ENCODE peak calls at places on chromosome 11, in five cellular contexts. F, K, B, O and W are unnamed samples.

GRCh38 chr11:9498457-9499078 is 37.8 kb downstream of the ZNF143 start:
- DNase-seq in F (no peak), K (no peak), B (no peak), O (peak; percentile 23), W (no peak)

GRCh38 chr11:79236541-79236971 is 204.3 kb downstream of the TENM4 start:
- DNase-seq in F (no peak), K (no peak), B (no peak), O (no peak), W (no peak)

GRCh38 chr11:48341466-48341865 is 16.7 kb downstream of the OR4C3 start:
- DNase-seq in F (no peak), K (no peak), B (no peak), O (no peak), W (no peak)

GRCh38 chr11:16942917-16943316 is 71.3 kb downstream of the PLEKHA7 start:
- DNase-seq in F (no peak), K (no peak), B (no peak), O (no peak), W (no peak)

GRCh38 chr11:8839306-8839956 is 71.6 kb upstream of the AKIP1 start:
- DNase-seq in F (no peak), K (peak; percentile 42), B (no peak), O (no peak), W (no peak)

GRCh38 chr11:93532285-93532789 is 10.9 kb downstream of the SMCO4 start:
- DNase-seq in F (no peak), K (no peak), B (no peak), O (no peak), W (no peak)

GRCh38 chr11:84384637-84385227 is 1098.6 kb upstream of the CCDC90B start:
- DNase-seq in F (peak; percentile 49), K (peak; percentile 76), B (peak; percentile 44), O (peak; percentile 30), W (no peak)

GRCh38 chr11:46520971-46521745 is 72.7 kb downstream of the AMBRA1 start:
- DNase-seq in F (no peak), K (peak; percentile 34), B (no peak), O (no peak), W (no peak)

GRCh38 chr11:130076774-130077481 is 7.2 kb downstream of the APLP2 start:
- DNase-seq in F (no peak), K (peak; percentile 47), B (no peak), O (no peak), W (no peak)

GRCh38 chr11:118353084-118353710 is 6.2 kb upstream of the UBE4A start:
- DNase-seq in F (no peak), K (peak; percentile 54), B (peak; percentile 37), O (no peak), W (no peak)

GRCh38 chr11:47258317-47258902 is 614 bp downstream of the NR1H3 start:
- DNase-seq in F (no peak), K (no peak), B (peak; percentile 48), O (no peak), W (no peak)

GRCh38 chr11:121864660-121865059 is 251.4 kb downstream of the BLID start:
- DNase-seq in F (no peak), K (no peak), B (no peak), O (peak; percentile 19), W (no peak)

GRCh38 chr11:101127699-101128570 is 1.7 kb downstream of the PGR start:
- DNase-seq in F (no peak), K (peak; percentile 60), B (peak; percentile 24), O (no peak), W (no peak)

GRCh38 chr11:118666331-118666730 is 13.1 kb downstream of the TREH start:
- DNase-seq in F (no peak), K (peak; percentile 8), B (no peak), O (no peak), W (no peak)

GRCh38 chr11:24509114-24509513 is 12.3 kb downstream of the LUZP2 start:
- DNase-seq in F (no peak), K (no peak), B (no peak), O (no peak), W (no peak)

GRCh38 chr11:41113160-41113559 is 346.3 kb downstream of the LRRC4C start:
- DNase-seq in F (no peak), K (no peak), B (no peak), O (no peak), W (no peak)

GRCh38 chr11:5928811-5929210 is 13.2 kb upstream of the OR56A3 start:
- DNase-seq in F (no peak), K (no peak), B (no peak), O (no peak), W (no peak)

GRCh38 chr11:105151936-105152554 is 12.5 kb upstream of the CARD18 start:
- DNase-seq in F (no peak), K (no peak), B (no peak), O (no peak), W (no peak)

GRCh38 chr11:76617553-76618265 is 52.8 kb downstream of the LRRC32 start:
- DNase-seq in F (no peak), K (no peak), B (no peak), O (no peak), W (no peak)

GRCh38 chr11:76616676-76617552 is 53.6 kb downstream of the LRRC32 start:
- DNase-seq in F (no peak), K (no peak), B (no peak), O (no peak), W (no peak)

GRCh38 chr11:76614471-76615183 is 55.9 kb downstream of the LRRC32 start:
- DNase-seq in F (no peak), K (no peak), B (no peak), O (no peak), W (no peak)

GRCh38 chr11:76613901-76614300 is 56.6 kb downstream of the LRRC32 start:
- DNase-seq in F (no peak), K (no peak), B (no peak), O (no peak), W (no peak)

GRCh38 chr11:76615950-76616349 is 54.6 kb downstream of the LRRC32 start:
- DNase-seq in F (no peak), K (no peak), B (no peak), O (no peak), W (no peak)
- TF ChIP-seq JUNB in F (no peak), K (no peak), B (no peak), O (no peak), W (no peak)

DNA sequence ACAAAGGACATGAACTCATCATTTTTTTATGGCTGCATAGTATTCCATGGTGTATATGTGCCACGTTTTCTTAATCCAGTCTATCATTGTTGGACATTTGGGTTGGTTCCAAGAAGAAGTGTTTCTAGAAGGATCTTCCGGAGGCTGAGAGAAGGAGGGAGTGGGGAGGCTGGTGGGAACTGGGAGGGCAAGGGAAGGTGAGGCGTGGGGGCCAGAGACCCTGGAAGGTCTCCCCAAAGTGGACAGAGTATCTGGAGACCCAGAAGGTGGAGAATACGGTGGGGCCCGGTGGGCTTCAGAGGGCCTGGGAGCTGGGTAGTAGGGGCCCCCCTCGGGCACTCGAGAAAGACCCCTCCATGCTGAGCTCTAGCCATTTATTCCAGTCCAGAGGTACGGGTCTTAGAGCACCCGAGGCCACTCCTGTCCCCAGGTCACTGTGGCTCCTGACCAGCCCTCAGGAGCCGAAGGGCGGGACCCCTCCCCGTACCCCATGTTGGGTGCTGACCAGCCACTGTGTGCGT is 38.9 kb upstream of the MUC5AC start:
- DNase-seq in F (no peak), K (no peak), B (no peak), O (no peak), W (no peak)
- TF ChIP-seq JUNB in F (no peak), K (no peak), B (no peak), O (no peak), W (no peak)

GRCh38 chr11:74950374-74950969 is 1.4 kb downstream of the SPCS2 start:
- DNase-seq in F (no peak), K (no peak), B (no peak), O (peak; percentile 7), W (peak; percentile 61)
- TF ChIP-seq JUNB in F (no peak), K (no peak), B (no peak), O (no peak), W (no peak)

GRCh38 chr11:43920598-43921419 is 21.6 kb upstream of the C11orf96 start:
- DNase-seq in F (peak; percentile 97), K (no peak), B (peak; percentile 71), O (peak; percentile 91), W (no peak)
- TF ChIP-seq JUNB in F (peak; percentile 98), K (no peak), B (peak; percentile 64), O (peak; percentile 49), W (no peak)

GRCh38 chr11:69915501-69916250 is 96.5 kb upstream of the FGF3 start:
- DNase-seq in F (peak; percentile 75), K (peak; percentile 93), B (peak; percentile 79), O (peak; percentile 41), W (no peak)

GRCh38 chr11:69915151-69915500 is 95.9 kb upstream of the FGF3 start:
- DNase-seq in F (peak; percentile 23), K (no peak), B (no peak), O (no peak), W (no peak)

GRCh38 chr11:69912911-69913451 is 93.8 kb upstream of the FGF3 start:
- DNase-seq in F (peak; percentile 36), K (peak; percentile 51), B (no peak), O (no peak), W (no peak)

GRCh38 chr11:69913591-69914285 is 94.5 kb upstream of the FGF3 start:
- DNase-seq in F (no peak), K (no peak), B (no peak), O (no peak), W (no peak)

DNA sequence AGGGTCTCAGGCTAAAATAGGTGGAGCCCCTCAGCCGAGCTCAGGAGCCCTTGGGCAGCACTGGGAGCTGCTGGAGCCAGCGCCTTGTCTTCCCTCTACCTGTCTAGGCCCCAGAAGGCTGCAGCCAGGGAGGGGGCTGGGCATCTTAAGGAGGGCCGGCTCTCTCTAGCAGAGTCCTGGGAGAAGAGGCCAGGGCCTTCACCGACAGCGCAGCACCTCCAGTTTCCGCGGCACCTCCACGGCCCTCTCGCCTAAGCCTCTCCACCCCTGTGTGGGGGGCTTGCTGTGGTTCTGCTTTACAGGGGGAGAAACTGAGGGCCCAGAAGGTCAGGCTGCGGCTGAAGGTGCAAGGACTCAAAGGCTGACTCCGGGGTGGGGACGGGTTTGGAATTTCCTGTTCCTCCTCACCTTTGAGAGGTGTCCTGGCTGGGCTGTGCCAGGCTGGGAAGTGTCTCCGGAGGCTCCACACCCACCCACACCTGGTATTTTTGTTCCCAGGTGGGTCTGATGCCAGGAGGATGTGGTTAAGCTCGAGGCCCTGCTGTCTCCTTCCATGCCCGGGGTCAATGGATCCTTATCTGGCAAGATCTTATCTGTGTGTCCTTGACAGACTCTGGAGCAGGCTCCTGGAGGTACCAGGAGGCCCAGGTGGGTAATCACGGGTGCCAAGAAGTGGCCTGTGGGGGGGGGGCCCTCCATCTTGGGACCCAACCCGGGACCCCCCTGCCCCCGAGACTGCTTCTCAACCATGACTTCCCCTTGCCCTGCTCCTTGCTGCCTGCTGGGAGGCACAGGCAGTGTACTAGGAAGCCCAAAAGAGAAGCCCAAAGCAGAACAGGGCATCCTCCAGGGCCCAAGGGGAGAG is 95.3 kb upstream of the FGF3 start:
- DNase-seq in F (no peak), K (no peak), B (no peak), O (no peak), W (no peak)
- TF ChIP-seq JUNB in F (no peak), K (no peak), B (no peak), O (no peak), W (no peak)

GRCh38 chr11:65915821-65916251 is 3.0 kb downstream of the C11orf68 start:
- DNase-seq in F (peak; percentile 94), K (peak; percentile 44), B (peak; percentile 55), O (peak; percentile 74), W (no peak)
- TF ChIP-seq JUNB in F (peak; percentile 92), K (no peak), B (no peak), O (no peak), W (no peak)